ENCODE peak calls at places on chromosomes 7 and 10, in four cellular contexts. Y is prostate gland, E is uterus, K is HCT116. G is an unnamed sample. For H3K36me3 and H3K4me1, the result is how much of the 10 kb centered on the place peaks cover.

GRCh38 chr10:107898392-107898791 is 733.9 kb upstream of the SORCS1 start:
- DNase-seq in Y (no peak), K (no peak), E (no peak), G (no peak)

GRCh38 chr10:121722665-121723064 is 124.4 kb upstream of the FGFR2 start:
- DNase-seq in E (no peak), Y (no peak), K (no peak), G (no peak)

GRCh38 chr10:108241166-108241565 is 1076.7 kb upstream of the SORCS1 start:
- DNase-seq in Y (no peak), E (no peak), K (no peak), G (no peak)

GRCh38 chr10:4607681-4608080 is 218.3 kb upstream of the AKR1E2 start:
- DNase-seq in K (no peak), E (no peak), Y (no peak), G (no peak)

GRCh38 chr7:85612514-85612913 is 425.7 kb upstream of the SEMA3D start:
- DNase-seq in Y (no peak), E (no peak), K (no peak), G (no peak)

GRCh38 chr10:132488231-132488821 is 49.3 kb upstream of the INPP5A start:
- DNase-seq in K (no peak), E (peak), Y (no peak), G (no peak)

GRCh38 chr10:4082851-4083250 is 297.8 kb upstream of the KLF6 start:
- DNase-seq in Y (no peak), E (peak), K (no peak), G (no peak)

GRCh38 chr10:97981816-97982215 is 48.6 kb downstream of the CRTAC1 start:
- DNase-seq in Y (no peak), K (no peak), E (no peak), G (no peak)

GRCh38 chr10:114893248-114893647 is 44.7 kb upstream of the TRUB1 start:
- DNase-seq in Y (no peak), E (no peak), K (peak), G (no peak)
- H3K4me3 ChIP-seq in Y (no peak), E (no peak), K (no peak), G (no peak)

DNA sequence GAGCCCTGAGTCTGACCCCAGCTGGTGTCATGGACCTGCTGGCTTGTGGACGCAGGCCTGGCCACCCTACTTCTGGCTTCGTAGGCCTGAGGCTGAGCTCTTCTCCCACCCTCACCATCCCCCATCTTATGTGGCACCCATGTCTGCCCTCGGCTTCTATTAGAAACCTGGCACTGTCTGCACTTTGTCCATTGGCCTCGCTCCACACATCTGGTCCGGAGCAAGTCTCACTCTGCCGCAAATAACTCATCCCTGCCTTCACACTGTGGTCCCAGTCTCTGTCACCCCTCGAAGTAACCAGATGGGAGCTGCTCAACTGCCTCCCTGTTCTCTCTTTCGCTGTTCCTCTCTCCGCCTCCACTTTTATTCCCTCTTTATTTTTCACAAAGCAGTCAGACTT is 78.6 kb downstream of the TRRAP start:
- DNase-seq in E (no peak), Y (no peak), K (no peak), G (no peak)
- H3K36me3 ChIP-seq in E (under half), Y (under half), K (under half), G (half or more)

GRCh38 chr10:95435548-95436279 is 125.5 kb downstream of the SORBS1 start:
- DNase-seq in E (no peak), Y (no peak), K (no peak), G (no peak)
- H3K4me1 ChIP-seq in E (under half), Y (under half), K (under half), G (under half)

DNA sequence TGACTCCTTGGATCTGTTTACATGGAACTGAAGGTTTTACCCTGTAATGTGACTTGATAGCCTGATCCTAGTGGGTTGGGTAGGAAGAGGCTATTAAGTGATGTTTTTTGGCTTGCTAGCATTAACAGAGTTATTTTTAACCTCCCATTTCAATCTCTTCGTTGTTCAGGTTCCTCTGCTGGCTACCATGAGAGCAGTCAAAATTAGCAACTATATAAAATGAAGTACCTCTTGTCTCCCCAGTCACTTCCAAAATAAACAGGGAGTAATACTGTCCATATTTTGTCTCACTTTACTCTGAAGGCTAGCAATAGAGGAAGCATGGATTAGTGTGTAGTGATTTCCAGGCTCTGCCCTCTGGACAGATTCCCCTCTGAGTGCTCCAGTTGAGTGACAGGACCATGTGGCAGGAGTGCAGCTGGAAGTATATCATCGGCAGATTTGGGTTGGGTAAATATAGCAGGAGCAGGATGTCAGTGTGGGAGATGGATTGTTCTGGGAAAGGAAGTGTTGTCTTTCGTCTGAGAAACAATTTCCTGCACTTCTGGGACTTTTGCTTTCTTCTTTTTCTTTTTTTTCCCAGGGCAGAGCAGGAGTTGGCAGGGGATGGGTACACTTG is 35.2 kb downstream of the GBF1 start:
- DNase-seq in K (no peak), Y (no peak), E (no peak), G (no peak)
- H3K4me3 ChIP-seq in K (no peak), Y (no peak), E (no peak), G (no peak)

GRCh38 chr10:105761861-105762260 is 1120.8 kb downstream of the SORCS3 start:
- DNase-seq in E (no peak), Y (no peak), K (no peak), G (no peak)
- H3K36me3 ChIP-seq in E (under half), Y (under half), K (under half), G (under half)

GRCh38 chr10:24459836-24460235 is 250.9 kb downstream of the KIAA1217 start:
- DNase-seq in K (no peak), E (no peak), Y (no peak), G (no peak)
- H3K4me1 ChIP-seq in K (under half), E (under half), Y (under half), G (under half)

GRCh38 chr10:119503821-119504220 is 38.7 kb downstream of the RGS10 start:
- DNase-seq in E (no peak), Y (no peak), K (no peak), G (no peak)

GRCh38 chr10:119501690-119502089 is 40.8 kb downstream of the RGS10 start:
- DNase-seq in K (no peak), Y (no peak), E (no peak), G (no peak)

GRCh38 chr10:119502214-119502613 is 40.3 kb downstream of the RGS10 start:
- DNase-seq in Y (no peak), K (no peak), E (no peak), G (no peak)

GRCh38 chr10:119500796-119501195 is 41.7 kb downstream of the RGS10 start:
- DNase-seq in K (no peak), E (no peak), Y (no peak), G (no peak)

GRCh38 chr10:119502618-119503155 is 39.8 kb downstream of the RGS10 start:
- DNase-seq in K (no peak), E (no peak), Y (no peak), G (no peak)
- H3K4me3 ChIP-seq in K (no peak), E (no peak), Y (no peak), G (no peak)

GRCh38 chr10:96152437-96152836 is 22.3 kb downstream of the ZNF518A start:
- DNase-seq in Y (no peak), K (no peak), E (no peak), G (no peak)
- H3K36me3 ChIP-seq in Y (under half), K (under half), E (under half), G (under half)

G was measured in HAP-1.